ENCODE peak calls at places on chromosomes 1 and 21, in five cellular contexts. S, Y, P, Z and T are unnamed samples.

GRCh38 chr1:41640141-41640751 is 155.8 kb upstream of the EDN2 start:
- DNase-seq in S (no peak), Y (no peak), P (no peak), Z (no peak), T (no peak)

GRCh38 chr1:8090241-8090702 is 64.2 kb upstream of the ERRFI1 start:
- DNase-seq in S (peak; percentile 99), Y (no peak), P (peak; percentile 99), Z (no peak), T (peak; percentile 93)

GRCh38 chr1:18960409-18960808 is 3.9 kb upstream of the IFFO2 start:
- DNase-seq in S (no peak), Y (no peak), P (no peak), Z (no peak), T (no peak)

GRCh38 chr1:59018446-59018845 is 234.6 kb upstream of the JUN start:
- DNase-seq in S (no peak), Y (no peak), P (no peak), Z (no peak), T (no peak)

GRCh38 chr1:206846475-206846874 is 18.9 kb upstream of the IL20 start:
- DNase-seq in S (no peak), Y (no peak), P (no peak), Z (no peak), T (no peak)

GRCh38 chr1:33634806-33635205 is 162.4 kb downstream of the ZSCAN20 start:
- DNase-seq in S (peak; percentile 15), Y (peak; percentile 47), P (peak; percentile 20), Z (peak; percentile 66), T (no peak)

GRCh38 chr1:147264158-147264768 is 21.8 kb downstream of the CHD1L start:
- DNase-seq in S (peak; percentile 79), Y (no peak), P (peak; percentile 82), Z (no peak), T (no peak)

GRCh38 chr1:86156571-86157455 is at the start of gene COL24A1:
- DNase-seq in S (peak; percentile 82), Y (peak; percentile 49), P (peak; percentile 56), Z (peak; percentile 52), T (no peak)

GRCh38 chr1:177341773-177342172 is 171.0 kb downstream of the BRINP2 start:
- DNase-seq in S (no peak), Y (no peak), P (no peak), Z (no peak), T (no peak)

GRCh38 chr21:42199488-42200463 is 19.2 kb upstream of the ABCG1 start:
- DNase-seq in S (peak; percentile 44), Y (no peak), P (peak; percentile 78), Z (no peak), T (peak; percentile 36)

GRCh38 chr1:179310721-179311120 is 17.1 kb downstream of the SOAT1 start:
- DNase-seq in S (peak; percentile 90), Y (no peak), P (peak; percentile 98), Z (no peak), T (peak; percentile 53)

GRCh38 chr1:226578946-226579639 is 30.5 kb downstream of the STUM start:
- DNase-seq in S (no peak), Y (no peak), P (no peak), Z (no peak), T (no peak)